ENCODE peak calls at places on chromosomes 7 and 10, in four cellular contexts. O is cardiac fibroblast, V is mammary epithelial cell, P is astrocyte of the spinal cord. H is an unnamed sample.

GRCh38 chr10:62860946-62861345 is 44.8 kb upstream of the EGR2 start:
- DNase-seq in O (peak), V (no peak), P (no peak), H (no peak)

GRCh38 chr10:21662635-21663034 is 128.6 kb downstream of the MLLT10 start:
- DNase-seq in P (no peak), V (no peak), O (no peak), H (no peak)

GRCh38 chr10:79127151-79127961 is 58.6 kb downstream of the ZMIZ1 start:
- DNase-seq in P (peak), V (peak), O (peak), H (peak)

GRCh38 chr10:124741922-124742417 is 2.2 kb downstream of the FAM53B start:
- DNase-seq in V (peak), P (no peak), O (no peak), H (no peak)

GRCh38 chr7:30979027-30979426 is 15.3 kb downstream of the GHRHR start:
- DNase-seq in P (no peak), O (no peak), V (no peak), H (peak)

GRCh38 chr7:45138433-45139267 is 18.9 kb upstream of the RAMP3 start:
- DNase-seq in V (no peak), O (no peak), P (no peak), H (no peak)

GRCh38 chr10:33337335-33337854 is 2.9 kb upstream of the NRP1 start:
- DNase-seq in O (peak), P (peak), V (no peak), H (no peak)

GRCh38 chr10:125448596-125448995 is 234.4 kb downstream of the TEX36 start:
- DNase-seq in O (peak), V (peak), P (no peak), H (no peak)

GRCh38 chr10:34297551-34298370 is 517.3 kb downstream of the PARD3 start:
- DNase-seq in P (peak), O (no peak), V (no peak), H (no peak)

GRCh38 chr7:43872401-43873165 is 3.3 kb upstream of the MRPS24 start:
- DNase-seq in O (peak), V (peak), P (peak), H (no peak)

GRCh38 chr10:12380999-12381398 is 31.7 kb downstream of the CAMK1D start:
- DNase-seq in V (no peak), P (no peak), O (no peak), H (no peak)

GRCh38 chr10:100307716-100308115 is 21.2 kb upstream of the BLOC1S2 start:
- DNase-seq in V (no peak), O (peak), P (no peak), H (no peak)

GRCh38 chr7:50205011-50205410 is 99.5 kb upstream of the IKZF1 start:
- DNase-seq in O (no peak), P (no peak), V (no peak), H (no peak)

GRCh38 chr10:31739759-31740158 is 188.9 kb downstream of the ARHGAP12 start:
- DNase-seq in P (peak), V (no peak), O (peak), H (no peak)

GRCh38 chr7:131493559-131493958 is 62.9 kb downstream of the PODXL start:
- DNase-seq in V (no peak), O (no peak), P (no peak), H (no peak)

GRCh38 chr7:109835577-109835976 is 1255.3 kb upstream of the LRRN3 start:
- DNase-seq in V (no peak), O (no peak), P (no peak), H (no peak)

GRCh38 chr7:43318188-43318587 is 205.7 kb downstream of the HECW1 start:
- DNase-seq in O (no peak), V (no peak), P (peak), H (no peak)

GRCh38 chr7:94008537-94008936 is 4.4 kb upstream of the BET1 start:
- DNase-seq in P (peak), V (peak), O (peak), H (no peak)

GRCh38 chr7:155918720-155919399 is 106.6 kb upstream of the SHH start:
- DNase-seq in P (peak), V (peak), O (peak), H (peak)

GRCh38 chr7:102883098-102883860 is 29.5 kb upstream of the LRRC17 start:
- DNase-seq in V (peak), P (peak), O (peak), H (no peak)

GRCh38 chr7:46741924-46742607 is 821.0 kb upstream of the IGFBP3 start:
- DNase-seq in V (no peak), P (no peak), O (no peak), H (no peak)

GRCh38 chr10:125155101-125155500 is 5.3 kb downstream of the CTBP2 start:
- DNase-seq in O (peak), V (no peak), P (no peak), H (no peak)

GRCh38 chr7:42831051-42831952 is 80.6 kb downstream of the C7orf25 start:
- DNase-seq in O (peak), V (peak), P (peak), H (peak)

DNA sequence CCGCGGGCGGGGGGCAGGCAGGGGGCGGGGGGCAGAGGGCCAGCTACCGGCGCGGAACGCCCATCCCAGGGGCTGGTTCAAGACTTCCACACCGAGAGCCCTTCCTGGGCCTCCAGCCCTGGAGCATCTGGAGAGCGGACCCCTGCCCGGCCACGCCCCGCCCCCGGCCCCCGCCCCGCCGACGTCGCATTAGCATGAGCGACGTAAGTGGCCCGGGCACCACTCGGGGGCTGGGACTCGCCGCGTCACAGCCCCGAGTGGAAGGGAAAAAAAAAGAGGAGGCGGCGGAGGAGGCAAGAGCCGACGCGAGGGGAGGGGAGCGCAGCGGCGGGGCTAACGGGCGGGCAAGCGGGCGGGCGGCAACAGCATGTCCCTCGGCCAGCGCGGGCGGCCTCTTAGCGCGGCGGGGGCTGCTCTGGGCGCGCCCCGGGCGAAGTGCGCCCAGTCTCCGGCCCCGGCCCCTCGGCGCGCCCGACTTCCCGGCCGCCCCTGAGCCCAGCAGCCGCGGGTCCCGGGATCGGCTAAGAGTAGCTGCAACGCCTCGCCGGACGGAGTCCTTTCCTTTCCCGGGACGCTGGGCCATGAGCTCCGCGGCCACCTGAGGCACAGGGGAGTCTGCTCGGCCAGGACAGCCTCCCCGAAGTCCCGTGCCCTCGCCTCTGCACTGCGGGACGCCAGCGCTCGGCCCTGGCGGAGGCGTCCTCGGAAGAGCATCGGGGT is at the start of gene SLC18A3:
- DNase-seq in P (no peak), V (no peak), O (no peak), H (no peak)
- H3K4me3 ChIP-seq in P (no peak), V (no peak), O (no peak), H (peak)

GRCh38 chr7:157468221-157469111 is 131.7 kb downstream of the DNAJB6 start:
- DNase-seq in O (no peak), P (no peak), V (no peak), H (peak)
- TF ChIP-seq CTCF in O (no peak), P (no peak), V (no peak), H (no peak)

GRCh38 chr7:26090927-26091519 is 61.0 kb upstream of the NFE2L3 start:
- DNase-seq in P (peak), O (peak), V (peak), H (no peak)
- H3K4me3 ChIP-seq in P (peak), O (no peak), V (no peak), H (no peak)

GRCh38 chr7:20402297-20403230 is 71.9 kb downstream of the ITGB8 start:
- DNase-seq in P (no peak), V (no peak), O (peak), H (no peak)
- TF ChIP-seq CTCF in P (peak), V (peak), O (peak), H (peak)